ENCODE peak calls at places on chromosome 1, in four cellular contexts. C is right cardiac atrium, Y is ovary, M is mesendoderm. D is an unnamed sample. For H3K27me3, the result is how much of the 10 kb centered on the place peaks cover.

GRCh38 chr1:156705918-156706646 is 699 bp upstream of the CRABP2 start:
- DNase-seq in M (peak), C (peak), Y (peak), D (no peak)

GRCh38 chr1:117565745-117566455 is 39.9 kb upstream of the TENT5C start:
- DNase-seq in Y (no peak), M (no peak), C (no peak), D (no peak)

GRCh38 chr1:156480411-156481192 is 20.0 kb downstream of the MEF2D start:
- DNase-seq in C (peak), M (peak), Y (no peak), D (no peak)

GRCh38 chr1:52360595-52360968 is 5.4 kb downstream of the CC2D1B start:
- DNase-seq in Y (no peak), M (no peak), C (no peak), D (no peak)

GRCh38 chr1:186620951-186621350 is 59.3 kb downstream of the PTGS2 start:
- DNase-seq in C (no peak), M (no peak), Y (no peak), D (no peak)

GRCh38 chr1:1426961-1427934 is 6.2 kb upstream of the ANKRD65 start:
- DNase-seq in C (peak), M (peak), Y (peak), D (peak)

GRCh38 chr1:197471248-197472035 is 203.4 kb downstream of the CRB1 start:
- DNase-seq in Y (peak), M (peak), C (peak), D (peak)

GRCh38 chr1:2127181-2128145 is 67.1 kb downstream of the FAAP20 start:
- DNase-seq in M (no peak), C (peak), Y (no peak), D (no peak)

GRCh38 chr1:161201828-161202712 is at the start of gene NDUFS2:
- DNase-seq in Y (peak), C (peak), M (peak), D (peak)

GRCh38 chr1:89484097-89485038 is 40.3 kb upstream of the LRRC8B start:
- DNase-seq in M (no peak), C (no peak), Y (no peak), D (no peak)

GRCh38 chr1:201172999-201173610 is 17.5 kb upstream of the IGFN1 start:
- DNase-seq in C (no peak), M (no peak), Y (no peak), D (no peak)

GRCh38 chr1:37410080-37410479 is 64.3 kb upstream of the ZC3H12A start:
- DNase-seq in C (no peak), M (no peak), Y (no peak), D (peak)

GRCh38 chr1:214989341-214989740 is 93.2 kb upstream of the KCNK2 start:
- DNase-seq in Y (no peak), M (no peak), C (no peak), D (no peak)

GRCh38 chr1:51420867-51421627 is 90.7 kb upstream of the TTC39A start:
- DNase-seq in Y (no peak), C (no peak), M (no peak), D (no peak)

GRCh38 chr1:1374068-1374860 is 743 bp downstream of the AURKAIP1 start:
- DNase-seq in M (no peak), C (peak), Y (peak), D (no peak)

GRCh38 chr1:118136511-118136937 is 48.5 kb downstream of the SPAG17 start:
- DNase-seq in C (no peak), M (peak), Y (no peak), D (peak)

GRCh38 chr1:5370321-5370720 is 621.9 kb downstream of the NPHP4 start:
- DNase-seq in M (no peak), Y (no peak), C (no peak), D (no peak)

GRCh38 chr1:57086141-57086540 is 120.3 kb upstream of the C8B start:
- DNase-seq in Y (no peak), M (no peak), C (peak), D (no peak)

GRCh38 chr1:205590457-205590768 is 41.4 kb downstream of the ELK4 start:
- DNase-seq in Y (no peak), M (no peak), C (no peak), D (no peak)

GRCh38 chr1:10146391-10146790 is 64.0 kb upstream of the KIF1B start:
- DNase-seq in C (no peak), M (peak), Y (no peak), D (no peak)

GRCh38 chr1:23543707-23544443 is 12.8 kb upstream of the E2F2 start:
- DNase-seq in Y (no peak), C (no peak), M (no peak), D (no peak)

GRCh38 chr1:175673236-175674150 is 69.9 kb downstream of the TNR start:
- DNase-seq in Y (no peak), C (no peak), M (peak), D (no peak)

GRCh38 chr1:201220388-201220715 is 29.7 kb downstream of the IGFN1 start:
- DNase-seq in M (peak), Y (no peak), C (no peak), D (no peak)

GRCh38 chr1:58773406-58773840 is 10.4 kb downstream of the JUN start:
- DNase-seq in M (no peak), C (peak), Y (no peak), D (no peak)

GRCh38 chr1:154549371-154549770 is 9.1 kb downstream of the UBE2Q1 start:
- DNase-seq in Y (no peak), C (no peak), M (no peak), D (no peak)
- H3K27ac ChIP-seq in Y (no peak), C (no peak), M (no peak), D (no peak)

DNA sequence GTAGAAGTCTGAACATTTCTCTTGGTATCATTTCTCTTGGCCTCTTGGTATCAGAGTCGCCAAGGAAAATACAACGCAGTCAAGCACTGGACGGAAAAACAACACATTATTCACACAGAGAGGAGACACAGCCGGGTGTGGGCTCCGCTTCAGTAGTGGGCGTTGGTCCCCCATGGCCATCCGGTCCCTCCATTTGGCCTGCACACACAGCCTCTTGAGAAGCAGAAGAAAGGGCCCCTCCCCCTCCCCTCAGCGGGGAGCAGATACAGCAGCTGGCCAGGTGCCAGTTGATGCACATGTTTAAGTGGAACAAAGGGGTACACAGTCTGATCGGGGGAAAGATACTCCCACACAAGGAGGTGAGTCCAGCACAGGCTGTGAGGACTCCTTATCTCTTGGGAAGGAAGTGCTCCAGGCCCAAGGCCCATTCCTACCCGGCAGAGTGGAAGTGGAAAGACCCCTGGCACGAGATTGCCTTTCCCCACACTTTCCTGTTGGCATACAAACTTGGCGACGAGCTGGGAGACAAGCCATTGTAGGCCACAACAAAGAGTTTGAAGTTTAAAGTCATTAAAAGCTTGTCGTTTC is 311.3 kb downstream of the FAM72C start:
- DNase-seq in C (peak), M (no peak), Y (no peak), D (no peak)
- H3K27me3 ChIP-seq in C (under half), M (under half), Y (under half), D (under half)

DNA sequence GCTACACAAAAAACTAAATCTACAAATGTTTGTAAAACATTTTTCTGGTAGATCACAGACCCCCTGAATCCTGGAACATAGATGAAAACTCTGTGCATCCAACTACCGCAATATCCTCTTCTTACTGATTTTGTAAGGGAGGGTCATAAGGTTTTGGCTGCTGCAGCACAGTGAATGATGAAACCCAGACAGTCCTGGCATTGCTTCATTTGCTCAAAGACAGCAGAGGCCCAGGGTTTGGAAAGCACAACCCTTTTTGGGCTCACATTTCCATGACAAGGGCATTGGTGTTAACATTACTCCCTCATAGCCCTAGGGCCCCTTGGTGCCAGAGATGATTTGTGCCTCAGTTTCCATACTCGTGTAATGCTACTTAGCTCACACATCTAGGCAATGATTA is 51.2 kb downstream of the PLXNA2 start:
- DNase-seq in Y (no peak), C (no peak), M (no peak), D (no peak)
- H3K4me3 ChIP-seq in Y (no peak), C (no peak), M (no peak), D (no peak)

GRCh38 chr1:116333171-116334014 is 39.7 kb upstream of the ATP1A1 start:
- DNase-seq in C (no peak), M (no peak), Y (no peak), D (no peak)
- H3K27ac ChIP-seq in C (peak), M (no peak), Y (no peak), D (no peak)

GRCh38 chr1:94243665-94244064 is 6.3 kb upstream of the ARHGAP29 start:
- DNase-seq in Y (no peak), M (no peak), C (no peak), D (no peak)
- H3K27me3 ChIP-seq in Y (under half), M (under half), C (under half), D (under half)

DNA sequence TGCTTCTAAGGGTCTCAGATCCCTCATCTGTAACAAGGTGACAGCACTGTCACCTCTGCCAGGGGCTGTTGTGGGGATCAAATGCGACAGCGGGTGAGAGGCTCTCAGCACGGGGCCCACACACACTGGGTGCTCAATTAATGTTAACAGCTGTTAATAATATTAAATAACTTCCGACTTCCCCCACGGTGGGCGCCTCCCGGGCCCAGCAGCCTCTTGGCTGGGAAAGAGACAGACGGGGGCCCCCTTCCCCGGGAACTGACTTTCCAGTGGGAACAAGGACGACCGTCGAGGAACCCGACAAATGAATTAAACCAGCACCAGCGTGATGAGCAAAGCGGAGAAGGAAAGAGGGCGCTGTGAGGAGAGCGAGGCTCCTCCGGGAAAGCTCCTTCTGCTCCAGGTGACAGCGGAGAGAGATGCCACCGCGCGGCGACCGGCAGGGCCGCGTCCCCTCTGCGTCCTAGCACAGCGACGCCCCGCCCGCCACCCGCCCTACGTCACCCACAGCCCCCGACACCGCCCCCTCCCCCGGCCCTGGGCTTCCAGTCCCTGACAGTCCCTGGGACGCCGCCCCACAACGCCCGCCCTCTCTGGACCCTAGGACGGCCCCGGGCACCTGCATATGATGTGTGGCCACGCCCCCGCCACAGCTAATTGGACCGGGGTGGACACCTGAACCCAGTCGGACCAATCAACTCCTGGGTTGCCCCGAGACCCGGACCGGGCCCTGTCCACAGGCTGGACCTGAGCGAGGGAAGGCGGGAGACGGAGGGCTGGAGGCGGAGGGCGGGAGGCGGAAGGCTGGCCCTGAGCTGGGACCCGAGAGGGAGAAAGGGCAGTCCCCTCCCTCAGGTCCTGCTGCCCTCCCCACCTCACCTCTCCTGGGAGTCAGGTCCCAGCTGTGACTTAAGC is 38.2 kb downstream of the MATN1 start:
- DNase-seq in Y (no peak), C (peak), M (peak), D (no peak)
- H3K4me3 ChIP-seq in Y (no peak), C (no peak), M (no peak), D (no peak)

DNA sequence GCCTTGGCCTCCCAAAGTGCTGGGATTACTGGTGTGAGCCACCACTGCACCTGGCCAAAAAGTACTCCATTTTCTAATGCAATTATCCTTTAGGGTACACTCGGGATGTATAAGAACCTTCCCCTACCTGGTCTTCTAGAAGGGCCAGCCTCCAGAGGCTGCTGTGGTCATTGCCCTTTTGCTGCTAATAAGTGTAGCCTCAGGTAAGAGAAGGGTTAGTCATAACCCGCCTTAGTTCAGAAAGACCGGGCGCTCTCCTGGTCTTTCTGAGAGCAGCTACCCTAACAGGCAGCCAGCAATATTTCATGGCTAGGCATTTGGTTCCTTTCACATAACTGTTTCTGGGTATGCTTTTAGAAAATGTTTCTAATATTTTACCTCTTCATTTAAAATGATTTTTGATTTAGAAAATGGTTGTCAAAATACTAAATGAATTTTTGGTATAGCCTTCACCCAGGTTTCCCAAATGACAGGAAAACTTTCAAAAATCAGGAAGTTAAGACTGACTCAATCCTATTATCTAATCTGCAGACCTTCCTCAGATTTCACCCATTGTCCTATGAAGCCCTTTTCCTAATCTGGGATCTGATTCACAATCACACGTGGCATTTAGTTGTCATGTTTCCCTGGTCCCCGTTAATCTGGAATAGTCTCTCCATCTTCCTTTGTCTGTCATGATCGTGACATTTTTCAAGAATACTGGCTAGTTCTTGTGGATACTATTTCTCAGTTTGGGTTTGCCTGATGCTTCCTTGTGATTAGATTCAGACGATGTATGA is 479.0 kb downstream of the SIPA1L2 start:
- DNase-seq in C (no peak), Y (no peak), M (peak), D (no peak)
- H3K27ac ChIP-seq in C (no peak), Y (no peak), M (no peak), D (no peak)

DNA sequence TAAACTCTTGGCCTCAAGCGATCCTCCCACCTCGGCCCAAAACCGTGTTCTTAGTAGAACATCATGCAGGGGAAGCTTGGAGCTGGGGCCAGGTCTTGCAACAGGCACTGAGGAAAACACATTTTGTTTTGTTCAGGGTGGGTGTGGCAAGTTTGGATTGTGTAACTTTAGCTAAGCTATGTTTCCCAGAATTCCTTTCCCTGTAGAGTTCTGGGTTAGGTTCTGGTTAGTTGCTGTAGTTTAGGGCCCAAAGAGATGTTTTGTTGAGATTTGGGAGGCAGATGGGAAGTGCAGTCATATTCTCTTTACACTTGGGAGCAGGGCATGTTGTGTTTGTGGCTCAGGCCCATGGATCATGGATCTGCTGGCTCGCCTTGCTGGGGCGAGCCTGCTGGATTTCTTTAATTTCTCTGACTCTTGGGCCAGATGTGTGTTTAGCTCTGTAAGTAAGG is 24.0 kb downstream of the PLA2G5 start:
- DNase-seq in M (no peak), C (peak), Y (peak), D (no peak)
- H3K27me3 ChIP-seq in M (under half), C (under half), Y (under half), D (under half)

DNA sequence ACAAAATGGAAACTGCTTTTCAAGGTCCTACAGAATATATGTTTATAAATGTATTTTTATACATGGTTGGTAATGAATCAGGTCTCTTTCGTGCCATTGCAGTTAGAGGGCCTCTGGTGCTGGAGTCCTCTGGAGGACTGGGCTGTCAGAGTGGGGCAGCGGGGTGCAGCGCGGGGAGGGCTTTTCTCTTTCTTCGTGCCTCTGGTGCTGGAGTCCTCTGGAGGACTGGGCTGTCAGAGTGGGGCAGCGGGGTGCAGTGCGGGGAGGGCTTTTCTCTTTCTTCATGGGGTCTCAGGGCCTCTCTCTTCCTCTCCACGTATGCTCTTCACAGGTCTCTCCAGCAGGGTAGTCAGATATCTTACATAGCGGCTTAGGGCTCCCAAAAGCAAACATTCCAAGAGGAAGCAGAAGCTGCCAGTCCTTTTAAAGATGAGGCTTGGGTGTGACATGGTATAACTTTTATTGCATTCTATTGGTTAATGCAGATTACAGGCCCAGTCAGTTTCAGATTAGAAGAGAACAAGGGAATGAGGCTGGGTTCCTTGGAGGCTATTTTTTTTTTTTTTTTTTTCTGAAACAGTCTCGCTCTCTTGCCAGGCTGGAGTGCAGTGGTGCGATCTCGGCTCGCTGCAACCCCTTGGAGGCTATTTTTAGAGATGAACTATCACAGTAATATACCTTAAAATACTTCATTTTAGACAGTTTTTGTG is 13.1 kb downstream of the SDCCAG8 start:
- DNase-seq in C (no peak), M (peak), Y (no peak), D (no peak)
- H3K4me3 ChIP-seq in C (peak), M (no peak), Y (no peak), D (peak)

DNA sequence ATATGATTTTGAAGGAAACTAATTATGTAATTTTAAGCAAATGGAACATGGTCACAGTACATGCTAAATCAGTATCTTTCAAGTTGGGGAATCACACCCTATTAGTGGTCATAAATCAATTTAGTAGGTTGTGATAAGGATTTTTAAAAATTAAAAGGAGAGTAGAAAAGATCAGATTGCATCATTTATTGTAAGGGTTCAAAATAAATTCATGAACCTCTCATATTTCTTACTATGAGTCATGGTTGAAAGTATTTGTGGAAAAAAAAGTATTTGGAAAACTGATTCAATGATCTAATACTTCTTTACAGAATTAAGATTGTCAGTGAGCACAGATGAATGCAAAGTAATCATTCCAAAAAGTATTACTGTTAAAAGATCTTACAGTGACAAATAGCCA is 14.6 kb downstream of the ADSS2 start:
- DNase-seq in Y (no peak), C (no peak), M (no peak), D (no peak)
- H3K27ac ChIP-seq in Y (no peak), C (no peak), M (no peak), D (peak)

D was measured in dorsolateral prefrontal cortex.